ENCODE peak calls at places on chromosome 15, in nine cellular contexts. One of them, this sample, is unnamed.

GRCh38 chr15:60583946-60584345 is 105.0 kb upstream of the ICE2 start:
- DNase-seq in sigmoid colon: no peak
- DNase-seq in A549: no peak
- DNase-seq in mucosa of descending colon: no peak
- DNase-seq in OCI-LY7: no peak
- DNase-seq in fibroblast of mammary gland: no peak
- DNase-seq in lower lobe of right lung: no peak
- DNase-seq in foreskin fibroblast: no peak
- DNase-seq in brain microvascular endothelial cell: no peak
- DNase-seq in this sample: no peak

GRCh38 chr15:60006203-60006782 is 2.2 kb downstream of the FOXB1 start:
- DNase-seq in OCI-LY7: no peak
- DNase-seq in foreskin fibroblast: no peak
- DNase-seq in A549: no peak
- DNase-seq in brain microvascular endothelial cell: no peak
- DNase-seq in mucosa of descending colon: peak; percentile 60
- DNase-seq in sigmoid colon: no peak
- DNase-seq in fibroblast of mammary gland: no peak
- DNase-seq in lower lobe of right lung: peak; percentile 52
- DNase-seq in this sample: peak; percentile 35

GRCh38 chr15:77507911-77508310 is 87.2 kb downstream of the HMG20A start:
- DNase-seq in A549: no peak
- DNase-seq in fibroblast of mammary gland: peak; percentile 22
- DNase-seq in brain microvascular endothelial cell: no peak
- DNase-seq in foreskin fibroblast: peak; percentile 41
- DNase-seq in mucosa of descending colon: no peak
- DNase-seq in lower lobe of right lung: no peak
- DNase-seq in OCI-LY7: no peak
- DNase-seq in sigmoid colon: peak; percentile 60
- DNase-seq in this sample: no peak

GRCh38 chr15:22903961-22904534 is 65.6 kb downstream of the NIPA2 start:
- DNase-seq in sigmoid colon: no peak
- DNase-seq in mucosa of descending colon: peak; percentile 80
- DNase-seq in A549: no peak
- DNase-seq in fibroblast of mammary gland: no peak
- DNase-seq in foreskin fibroblast: no peak
- DNase-seq in lower lobe of right lung: no peak
- DNase-seq in OCI-LY7: no peak
- DNase-seq in brain microvascular endothelial cell: no peak
- DNase-seq in this sample: no peak

GRCh38 chr15:22930782-22931484 is 49.2 kb downstream of the CYFIP1 start:
- DNase-seq in OCI-LY7: peak; percentile 32
- DNase-seq in mucosa of descending colon: no peak
- DNase-seq in sigmoid colon: no peak
- DNase-seq in A549: no peak
- DNase-seq in foreskin fibroblast: no peak
- DNase-seq in brain microvascular endothelial cell: no peak
- DNase-seq in fibroblast of mammary gland: peak; percentile 73
- DNase-seq in lower lobe of right lung: no peak
- DNase-seq in this sample: peak; percentile 24

GRCh38 chr15:68639926-68640600 is 61.3 kb downstream of the CORO2B start:
- DNase-seq in sigmoid colon: peak; percentile 58
- DNase-seq in mucosa of descending colon: no peak
- DNase-seq in A549: no peak
- DNase-seq in lower lobe of right lung: no peak
- DNase-seq in brain microvascular endothelial cell: no peak
- DNase-seq in OCI-LY7: no peak
- DNase-seq in foreskin fibroblast: no peak
- DNase-seq in fibroblast of mammary gland: peak; percentile 82
- DNase-seq in this sample: no peak

GRCh38 chr15:35246376-35246965 is 161.4 kb upstream of the NANOGP8 start:
- DNase-seq in brain microvascular endothelial cell: no peak
- DNase-seq in foreskin fibroblast: no peak
- DNase-seq in lower lobe of right lung: no peak
- DNase-seq in A549: no peak
- DNase-seq in mucosa of descending colon: no peak
- DNase-seq in OCI-LY7: no peak
- DNase-seq in sigmoid colon: no peak
- DNase-seq in fibroblast of mammary gland: no peak
- DNase-seq in this sample: no peak

GRCh38 chr15:81224232-81224631 is 27.6 kb downstream of the IL16 start:
- DNase-seq in brain microvascular endothelial cell: no peak
- DNase-seq in foreskin fibroblast: no peak
- DNase-seq in fibroblast of mammary gland: no peak
- DNase-seq in A549: no peak
- DNase-seq in mucosa of descending colon: no peak
- DNase-seq in lower lobe of right lung: no peak
- DNase-seq in OCI-LY7: no peak
- DNase-seq in sigmoid colon: no peak
- DNase-seq in this sample: no peak

GRCh38 chr15:60682115-60682514 is 203.2 kb upstream of the ICE2 start:
- DNase-seq in foreskin fibroblast: peak; percentile 51
- DNase-seq in OCI-LY7: no peak
- DNase-seq in sigmoid colon: no peak
- DNase-seq in fibroblast of mammary gland: peak; percentile 83
- DNase-seq in mucosa of descending colon: no peak
- DNase-seq in A549: no peak
- DNase-seq in brain microvascular endothelial cell: peak; percentile 51
- DNase-seq in lower lobe of right lung: no peak
- DNase-seq in this sample: no peak

GRCh38 chr15:28967071-28967470 is 81.3 kb downstream of the APBA2 start:
- DNase-seq in mucosa of descending colon: no peak
- DNase-seq in lower lobe of right lung: no peak
- DNase-seq in A549: no peak
- DNase-seq in OCI-LY7: no peak
- DNase-seq in fibroblast of mammary gland: no peak
- DNase-seq in sigmoid colon: no peak
- DNase-seq in brain microvascular endothelial cell: no peak
- DNase-seq in foreskin fibroblast: no peak
- DNase-seq in this sample: no peak

GRCh38 chr15:55526559-55527036 is 18.6 kb upstream of the DNAAF4 start:
- DNase-seq in sigmoid colon: no peak
- DNase-seq in lower lobe of right lung: no peak
- DNase-seq in mucosa of descending colon: no peak
- DNase-seq in fibroblast of mammary gland: peak; percentile 74
- DNase-seq in foreskin fibroblast: peak; percentile 28
- DNase-seq in OCI-LY7: peak; percentile 75
- DNase-seq in brain microvascular endothelial cell: peak; percentile 40
- DNase-seq in A549: peak; percentile 26
- DNase-seq in this sample: peak; percentile 77
- H3K4me3 ChIP-seq in sigmoid colon: no peak overlapping the region
- H3K4me3 ChIP-seq in lower lobe of right lung: no peak overlapping the region
- H3K4me3 ChIP-seq in mucosa of descending colon: no peak overlapping the region
- H3K4me3 ChIP-seq in fibroblast of mammary gland: no peak overlapping the region
- H3K4me3 ChIP-seq in foreskin fibroblast: no peak overlapping the region
- H3K4me3 ChIP-seq in OCI-LY7: no peak overlapping the region
- H3K4me3 ChIP-seq in brain microvascular endothelial cell: no peak overlapping the region
- H3K4me3 ChIP-seq in A549: no peak overlapping the region
- H3K4me3 ChIP-seq in this sample: no peak overlapping the region

GRCh38 chr15:63166219-63166618 is 8.9 kb upstream of the RPS27L start:
- DNase-seq in lower lobe of right lung: no peak
- DNase-seq in mucosa of descending colon: no peak
- DNase-seq in fibroblast of mammary gland: peak; percentile 31
- DNase-seq in OCI-LY7: peak; percentile 45
- DNase-seq in foreskin fibroblast: no peak
- DNase-seq in sigmoid colon: no peak
- DNase-seq in brain microvascular endothelial cell: no peak
- DNase-seq in A549: no peak
- DNase-seq in this sample: peak; percentile 42
- TF ChIP-seq CTCF in lower lobe of right lung: peak; percentile 20
- TF ChIP-seq CTCF in mucosa of descending colon: no peak
- TF ChIP-seq CTCF in fibroblast of mammary gland: peak; percentile 20
- TF ChIP-seq CTCF in OCI-LY7: peak; percentile 67
- TF ChIP-seq CTCF in foreskin fibroblast: no peak
- TF ChIP-seq CTCF in sigmoid colon: no peak
- TF ChIP-seq CTCF in brain microvascular endothelial cell: peak; percentile 12
- TF ChIP-seq CTCF in A549: no peak
- TF ChIP-seq CTCF in this sample: peak; percentile 27

DNA sequence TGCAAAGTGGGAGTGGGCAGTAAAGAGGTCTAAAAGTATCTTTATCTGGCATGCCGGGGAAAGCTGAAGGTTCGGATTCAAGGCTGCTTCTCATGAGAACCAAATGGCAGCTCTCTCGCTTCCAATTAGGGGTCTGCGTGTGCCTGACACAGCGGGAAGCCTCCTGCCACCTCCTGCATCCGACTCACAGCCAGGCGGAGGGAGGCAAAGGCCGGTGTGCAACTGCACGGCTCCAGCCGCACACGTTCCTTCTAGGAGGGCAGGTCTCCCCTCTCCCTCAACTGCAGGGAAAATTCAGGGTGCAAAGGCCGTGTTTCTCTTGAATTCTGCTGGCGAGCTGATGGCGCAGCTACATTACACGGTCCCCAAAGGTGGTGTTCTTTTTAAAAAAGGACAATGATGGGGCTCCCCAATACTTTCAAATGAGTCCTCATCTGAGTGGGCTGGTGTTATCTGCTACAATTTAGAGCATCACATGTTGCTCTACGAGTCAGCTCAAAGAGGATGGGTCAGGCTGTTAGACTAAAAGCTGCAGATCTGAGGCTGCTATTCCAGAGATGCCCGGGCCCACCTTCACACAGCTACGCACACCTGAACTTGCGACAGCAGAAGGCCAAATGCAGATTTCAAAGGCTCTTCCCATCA is 226.6 kb downstream of the ADAMTS17 start:
- DNase-seq in A549: no peak
- DNase-seq in sigmoid colon: no peak
- DNase-seq in lower lobe of right lung: no peak
- DNase-seq in brain microvascular endothelial cell: no peak
- DNase-seq in fibroblast of mammary gland: no peak
- DNase-seq in mucosa of descending colon: no peak
- DNase-seq in OCI-LY7: no peak
- DNase-seq in foreskin fibroblast: no peak
- DNase-seq in this sample: no peak
- H3K4me3 ChIP-seq in A549: no peak overlapping the region
- H3K4me3 ChIP-seq in sigmoid colon: no peak overlapping the region
- H3K4me3 ChIP-seq in lower lobe of right lung: no peak overlapping the region
- H3K4me3 ChIP-seq in brain microvascular endothelial cell: no peak overlapping the region
- H3K4me3 ChIP-seq in fibroblast of mammary gland: no peak overlapping the region
- H3K4me3 ChIP-seq in mucosa of descending colon: no peak overlapping the region
- H3K4me3 ChIP-seq in OCI-LY7: no peak overlapping the region
- H3K4me3 ChIP-seq in foreskin fibroblast: no peak overlapping the region
- H3K4me3 ChIP-seq in this sample: no peak overlapping the region

DNA sequence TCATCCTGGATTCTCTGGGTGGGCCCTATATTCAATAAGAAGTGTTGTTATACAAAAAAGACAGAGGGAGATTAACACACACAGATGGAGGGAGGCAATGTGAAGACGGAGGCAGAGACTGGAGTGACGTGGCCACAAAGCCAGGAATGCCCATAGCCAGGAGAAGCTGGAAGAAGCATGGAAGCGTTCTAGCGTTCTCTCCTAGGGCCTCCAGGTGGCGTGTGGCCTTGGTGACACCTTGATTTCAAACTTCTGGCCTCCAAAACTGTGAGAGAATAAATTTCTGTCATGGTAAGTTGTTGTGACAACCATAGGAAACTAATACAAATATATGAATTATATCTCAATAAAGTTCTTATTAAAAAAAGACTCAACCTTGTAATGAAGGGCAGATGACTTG is 21.3 kb downstream of the THBS1 start:
- DNase-seq in A549: no peak
- DNase-seq in brain microvascular endothelial cell: no peak
- DNase-seq in sigmoid colon: no peak
- DNase-seq in fibroblast of mammary gland: no peak
- DNase-seq in lower lobe of right lung: no peak
- DNase-seq in OCI-LY7: no peak
- DNase-seq in foreskin fibroblast: no peak
- DNase-seq in mucosa of descending colon: no peak
- DNase-seq in this sample: no peak
- TF ChIP-seq CTCF in A549: no peak
- TF ChIP-seq CTCF in brain microvascular endothelial cell: no peak
- TF ChIP-seq CTCF in sigmoid colon: no peak
- TF ChIP-seq CTCF in fibroblast of mammary gland: peak; percentile 6
- TF ChIP-seq CTCF in lower lobe of right lung: no peak
- TF ChIP-seq CTCF in OCI-LY7: no peak
- TF ChIP-seq CTCF in foreskin fibroblast: peak; percentile 2
- TF ChIP-seq CTCF in mucosa of descending colon: no peak
- TF ChIP-seq CTCF in this sample: no peak

GRCh38 chr15:92954578-92954977 is 54.5 kb downstream of the CHD2 start:
- DNase-seq in brain microvascular endothelial cell: no peak
- DNase-seq in fibroblast of mammary gland: peak; percentile 29
- DNase-seq in A549: no peak
- DNase-seq in sigmoid colon: no peak
- DNase-seq in mucosa of descending colon: no peak
- DNase-seq in foreskin fibroblast: no peak
- DNase-seq in OCI-LY7: peak; percentile 25
- DNase-seq in lower lobe of right lung: no peak
- DNase-seq in this sample: peak; percentile 55
- H3K4me3 ChIP-seq in brain microvascular endothelial cell: no peak overlapping the region
- H3K4me3 ChIP-seq in fibroblast of mammary gland: no peak overlapping the region
- H3K4me3 ChIP-seq in A549: no peak overlapping the region
- H3K4me3 ChIP-seq in sigmoid colon: no peak overlapping the region
- H3K4me3 ChIP-seq in mucosa of descending colon: no peak overlapping the region
- H3K4me3 ChIP-seq in foreskin fibroblast: no peak overlapping the region
- H3K4me3 ChIP-seq in OCI-LY7: no peak overlapping the region
- H3K4me3 ChIP-seq in lower lobe of right lung: no peak overlapping the region
- H3K4me3 ChIP-seq in this sample: no peak overlapping the region

This sample was measured in A673.